ENCODE peak calls at places on chromosomes 6 and 20, in four cellular contexts. W, N, F and J are unnamed samples.
A peak's percentile ranks its signal among the peaks of the same experiment; 100 is the strongest.

GRCh38 chr6:35078896-35079295 is 62.2 kb downstream of the TCP11 start:
- DNase-seq in W (no peak), N (no peak), F (no peak), J (no peak)

GRCh38 chr6:170114956-170115855 is 175.7 kb downstream of the DLL1 start:
- DNase-seq in W (no peak), N (no peak), F (no peak), J (peak; percentile 41)

GRCh38 chr20:44651507-44652373 is at the start of gene ADA:
- DNase-seq in W (peak; percentile 79), N (peak; percentile 64), F (peak; percentile 21), J (peak; percentile 72)

GRCh38 chr6:115441671-115442070 is 619.0 kb downstream of the FRK start:
- DNase-seq in W (no peak), N (no peak), F (no peak), J (no peak)

GRCh38 chr6:28693033-28693750 is 167.5 kb downstream of the GPX5 start:
- DNase-seq in W (no peak), N (peak; percentile 21), F (peak; percentile 4), J (no peak)

GRCh38 chr20:58569211-58570125 is 54.3 kb upstream of the APCDD1L start:
- DNase-seq in W (no peak), N (peak; percentile 50), F (no peak), J (no peak)

GRCh38 chr6:156877126-156877863 is 100.1 kb downstream of the ARID1B start:
- DNase-seq in W (peak; percentile 23), N (no peak), F (no peak), J (no peak)

GRCh38 chr6:17932362-17932852 is 55.0 kb downstream of the KIF13A start:
- DNase-seq in W (no peak), N (peak; percentile 25), F (peak; percentile 85), J (peak; percentile 51)

GRCh38 chr6:38640216-38640909 is 634 bp upstream of the BTBD9 start:
- DNase-seq in W (no peak), N (peak; percentile 29), F (no peak), J (no peak)

GRCh38 chr20:36821964-36822437 is 48.4 kb upstream of the DSN1 start:
- DNase-seq in W (no peak), N (no peak), F (no peak), J (no peak)

GRCh38 chr6:96522469-96523009 is 933 bp downstream of the UFL1 start:
- DNase-seq in W (no peak), N (no peak), F (peak; percentile 14), J (no peak)

GRCh38 chr20:32072168-32072721 is 20.2 kb downstream of the HCK start:
- DNase-seq in W (no peak), N (no peak), F (no peak), J (no peak)

GRCh38 chr20:57620274-57620990 is at the start of gene ZBP1:
- DNase-seq in W (no peak), N (no peak), F (no peak), J (peak; percentile 69)

GRCh38 chr20:24768226-24768625 is 180.8 kb upstream of the CST7 start:
- DNase-seq in W (no peak), N (no peak), F (no peak), J (no peak)

GRCh38 chr20:20333866-20334265 is 34.0 kb upstream of the INSM1 start:
- DNase-seq in W (no peak), N (no peak), F (no peak), J (peak; percentile 56)

DNA sequence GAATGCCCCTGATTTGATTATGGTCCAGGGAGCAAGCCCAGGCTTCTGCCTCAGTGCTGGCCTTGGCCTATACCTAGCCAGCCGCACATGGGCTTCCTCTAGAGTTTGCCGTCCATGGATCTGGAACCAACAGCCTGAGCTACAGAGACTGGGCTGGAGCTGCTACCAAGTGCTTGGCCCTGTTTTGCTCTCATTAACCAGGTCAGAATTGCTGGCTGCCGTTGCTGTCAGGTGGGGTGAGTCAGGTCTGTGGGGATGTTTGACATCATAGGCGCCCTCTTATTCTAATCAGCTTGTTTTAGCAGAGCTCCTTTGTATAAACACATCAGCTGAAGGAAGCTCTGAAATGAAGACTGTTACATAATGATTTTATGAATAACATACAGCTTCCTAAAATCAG is 83.1 kb upstream of the PHACTR2 start:
- DNase-seq in W (no peak), N (no peak), F (peak; percentile 85), J (no peak)
- H3K4me1 ChIP-seq in W (peaks cover 33% of the 10 kb centered on the region), N (peaks cover 8% of the 10 kb centered on the region), F (peaks cover 9% of the 10 kb centered on the region), J (no peaks in the 10 kb centered on the region)

DNA sequence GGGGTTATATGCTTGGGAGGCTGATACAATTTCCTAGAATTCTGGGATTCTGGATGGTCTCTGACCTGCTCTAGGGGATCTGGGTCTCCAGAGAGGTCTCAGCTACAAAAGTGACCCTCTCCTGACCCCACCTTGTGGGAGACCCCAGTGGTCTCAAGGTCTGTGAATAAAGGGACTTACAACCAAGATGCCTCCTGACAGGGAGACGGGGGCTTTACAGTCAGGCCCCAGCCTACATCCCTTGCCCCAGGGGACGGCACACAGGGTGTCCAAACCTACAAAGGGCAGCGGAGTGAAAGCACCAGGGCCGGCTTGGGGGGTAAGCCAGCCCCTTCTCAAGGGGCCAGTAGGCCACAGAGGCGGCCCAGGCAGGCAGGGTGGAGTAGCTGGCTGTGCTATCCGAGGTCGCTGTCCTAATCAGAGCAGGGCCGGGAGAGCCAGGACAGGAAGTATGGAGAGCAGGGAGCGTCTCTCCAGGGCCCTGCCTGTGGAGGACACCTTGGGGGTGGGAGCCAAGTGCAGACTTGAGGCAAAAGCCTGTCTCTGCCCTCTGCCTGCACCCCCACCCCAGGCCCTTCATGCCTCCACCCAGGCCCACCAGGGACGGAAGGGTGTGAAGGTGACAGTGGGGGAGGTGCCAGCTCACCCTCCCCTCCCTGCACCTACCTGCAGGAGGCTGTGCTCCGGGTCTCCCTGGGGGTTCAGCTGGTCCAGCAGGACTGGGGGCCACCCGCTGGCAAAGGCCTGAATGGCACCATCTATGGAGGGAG is 3.5 kb downstream of the GFRA4 start:
- DNase-seq in W (no peak), N (no peak), F (no peak), J (no peak)
- TF ChIP-seq CTCF in W (no peak), N (no peak), F (no peak), J (no peak)

GRCh38 chr6:44221291-44221960 is 2.0 kb upstream of the SLC29A1 start:
- DNase-seq in W (peak; percentile 94), N (peak; percentile 90), F (peak; percentile 62), J (peak; percentile 92)
- H3K4me1 ChIP-seq in W (peaks cover 92% of the 10 kb centered on the region), N (peaks cover 29% of the 10 kb centered on the region), F (peaks cover 16% of the 10 kb centered on the region), J (peaks cover 86% of the 10 kb centered on the region)

GRCh38 chr6:159527351-159527750 is 165.7 kb downstream of the SOD2 start:
- DNase-seq in W (no peak), N (no peak), F (no peak), J (no peak)
- TF ChIP-seq CTCF in W (no peak), N (no peak), F (no peak), J (no peak)

GRCh38 chr20:35312348-35312747 is 20.1 kb upstream of the FAM83C start:
- DNase-seq in W (no peak), N (no peak), F (peak; percentile 96), J (no peak)
- H3K4me1 ChIP-seq in W (peaks cover 14% of the 10 kb centered on the region), N (no peaks in the 10 kb centered on the region), F (peaks cover 34% of the 10 kb centered on the region), J (no peaks in the 10 kb centered on the region)